ENCODE peak calls at places on chromosomes 12 and 14, in seven cellular contexts. One of them, this sample, is unnamed.

GRCh38 chr12:67085699-67086098 is 183.5 kb upstream of the CAND1 start:
- DNase-seq in H1: no peak
- DNase-seq in RWPE2: no peak
- DNase-seq in WTC11: no peak
- DNase-seq in NAMALWA: no peak
- DNase-seq in activated naive CD4-positive, alpha-beta T cell: no peak
- DNase-seq in Peyer's patch: no peak
- DNase-seq in this sample: no peak

GRCh38 chr12:105676694-105677093 is 346.2 kb downstream of the C12orf75 start:
- DNase-seq in H1: no peak
- DNase-seq in RWPE2: no peak
- DNase-seq in Peyer's patch: peak
- DNase-seq in NAMALWA: no peak
- DNase-seq in activated naive CD4-positive, alpha-beta T cell: no peak
- DNase-seq in WTC11: no peak
- DNase-seq in this sample: peak

GRCh38 chr14:50062438-50063039 is 53.8 kb downstream of the VCPKMT start:
- DNase-seq in H1: no peak
- DNase-seq in activated naive CD4-positive, alpha-beta T cell: peak
- DNase-seq in RWPE2: no peak
- DNase-seq in Peyer's patch: peak
- DNase-seq in NAMALWA: peak
- DNase-seq in WTC11: no peak
- DNase-seq in this sample: peak

GRCh38 chr14:94373708-94374107 is 14.7 kb downstream of the SERPINA1 start:
- DNase-seq in RWPE2: peak
- DNase-seq in Peyer's patch: no peak
- DNase-seq in H1: no peak
- DNase-seq in activated naive CD4-positive, alpha-beta T cell: no peak
- DNase-seq in NAMALWA: no peak
- DNase-seq in WTC11: no peak
- DNase-seq in this sample: no peak

GRCh38 chr14:94586635-94587034 is 5.4 kb downstream of the SERPINA5 start:
- DNase-seq in activated naive CD4-positive, alpha-beta T cell: no peak
- DNase-seq in WTC11: no peak
- DNase-seq in Peyer's patch: no peak
- DNase-seq in RWPE2: no peak
- DNase-seq in H1: no peak
- DNase-seq in NAMALWA: no peak
- DNase-seq in this sample: no peak

GRCh38 chr12:106296179-106296877 is 6.2 kb upstream of the TCP11L2 start:
- DNase-seq in Peyer's patch: no peak
- DNase-seq in H1: no peak
- DNase-seq in NAMALWA: no peak
- DNase-seq in activated naive CD4-positive, alpha-beta T cell: no peak
- DNase-seq in WTC11: no peak
- DNase-seq in RWPE2: no peak
- DNase-seq in this sample: no peak

GRCh38 chr14:99260652-99261551 is 11.1 kb downstream of the BCL11B start:
- DNase-seq in RWPE2: no peak
- DNase-seq in activated naive CD4-positive, alpha-beta T cell: peak
- DNase-seq in NAMALWA: no peak
- DNase-seq in WTC11: no peak
- DNase-seq in H1: no peak
- DNase-seq in Peyer's patch: peak
- DNase-seq in this sample: no peak

GRCh38 chr14:36655963-36656768 is 5.5 kb upstream of the PAX9 start:
- DNase-seq in activated naive CD4-positive, alpha-beta T cell: no peak
- DNase-seq in WTC11: peak
- DNase-seq in Peyer's patch: no peak
- DNase-seq in NAMALWA: no peak
- DNase-seq in H1: peak
- DNase-seq in RWPE2: peak
- DNase-seq in this sample: no peak

This sample was measured in stomach.